ENCODE peak calls at places on chromosomes 5 and 9, in five cellular contexts. A, Z, M, N and Y are unnamed samples.

GRCh38 chr9:113542741-113543140 is 79.2 kb downstream of the RGS3 start:
- DNase-seq in Z (peak), M (no peak), N (no peak), A (no peak), Y (peak)

GRCh38 chr5:62596691-62597090 is 18.1 kb downstream of the LRRC70 start:
- DNase-seq in N (no peak), A (no peak), Z (no peak), M (no peak), Y (no peak)

GRCh38 chr9:134537891-134538520 is 103.6 kb upstream of the COL5A1 start:
- DNase-seq in A (no peak), Z (peak), N (no peak), M (no peak), Y (no peak)

GRCh38 chr9:16368425-16369087 is 501.9 kb downstream of the BNC2 start:
- DNase-seq in N (no peak), Z (no peak), M (no peak), A (no peak), Y (no peak)

GRCh38 chr5:115068239-115069086 is 101.2 kb downstream of the TRIM36 start:
- DNase-seq in M (no peak), A (no peak), N (no peak), Z (no peak), Y (no peak)

GRCh38 chr5:151051066-151051930 is 29.5 kb downstream of the TNIP1 start:
- DNase-seq in M (no peak), A (peak), Z (peak), N (no peak), Y (no peak)

GRCh38 chr5:111512026-111512405 is 319 bp downstream of the STARD4 start:
- DNase-seq in N (no peak), A (no peak), M (no peak), Z (no peak), Y (peak)

GRCh38 chr5:125372694-125373621 is 626.5 kb upstream of the ZNF608 start:
- DNase-seq in Z (no peak), M (no peak), A (no peak), N (no peak), Y (no peak)

GRCh38 chr9:35905912-35906679 is at the start of gene HRCT1:
- DNase-seq in N (no peak), Z (peak), M (no peak), A (no peak), Y (peak)

GRCh38 chr9:12141422-12141821 is 551.8 kb upstream of the TYRP1 start:
- DNase-seq in M (no peak), N (no peak), Z (no peak), A (no peak), Y (no peak)

GRCh38 chr5:16064135-16064893 is 115.3 kb downstream of the MARCHF11 start:
- DNase-seq in A (no peak), Z (no peak), M (no peak), N (no peak), Y (no peak)

GRCh38 chr5:157563373-157564148 is 12.0 kb downstream of the ADAM19 start:
- DNase-seq in N (no peak), Z (peak), M (no peak), A (no peak), Y (no peak)

GRCh38 chr5:54844905-54845566 is 140.4 kb downstream of the ESM1 start:
- DNase-seq in N (no peak), Z (no peak), M (no peak), A (no peak), Y (no peak)

GRCh38 chr9:211557-211956 is 3.1 kb upstream of the DOCK8 start:
- DNase-seq in M (no peak), N (no peak), A (no peak), Z (no peak), Y (no peak)